ENCODE peak calls at places on chromosomes 12 and 14, in ten cellular contexts. X is lower lobe of right lung; W is right cardiac atrium; F is K562; U is CD4-positive, alpha-beta T cell; A is suprapubic skin; K is transverse colon; M is uterus; D is fibroblast of lung; H is vagina. S is an unnamed sample.

GRCh38 chr12:118145113-118145797 is 9.3 kb downstream of the PEBP1 start:
- DNase-seq in X (no peak), W (no peak), F (no peak), U (no peak), A (no peak), K (no peak), M (no peak), D (no peak), H (no peak), S (no peak)

GRCh38 chr12:105823810-105824209 is 314.9 kb downstream of the NUAK1 start:
- DNase-seq in X (no peak), W (no peak), F (no peak), U (no peak), A (no peak), K (no peak), M (no peak), D (no peak), H (no peak), S (no peak)

GRCh38 chr12:93378373-93379310 is 917 bp downstream of the NUDT4 start:
- DNase-seq in X (peak; percentile 66), W (peak; percentile 72), F (peak; percentile 60), U (peak; percentile 50), A (peak; percentile 79), K (peak; percentile 46), M (peak; percentile 34), D (peak; percentile 83), H (no peak), S (no peak)

GRCh38 chr12:67161322-67161918 is 107.7 kb upstream of the CAND1 start:
- DNase-seq in X (no peak), W (peak; percentile 18), F (peak; percentile 19), U (peak; percentile 24), A (no peak), K (peak; percentile 39), M (no peak), D (peak; percentile 29), H (no peak), S (no peak)

GRCh38 chr12:67593871-67594330 is 54.6 kb upstream of the DYRK2 start:
- DNase-seq in X (no peak), W (no peak), F (no peak), U (no peak), A (no peak), K (no peak), M (no peak), D (no peak), H (no peak), S (no peak)

GRCh38 chr14:54762296-54762695 is 140.3 kb downstream of the GCH1 start:
- DNase-seq in X (no peak), W (peak; percentile 52), F (peak; percentile 22), U (no peak), A (peak; percentile 53), K (no peak), M (no peak), D (peak; percentile 73), H (no peak), S (no peak)

GRCh38 chr14:67710209-67710608 is 8.5 kb downstream of the RDH12 start:
- DNase-seq in X (no peak), W (no peak), F (no peak), U (no peak), A (no peak), K (no peak), M (no peak), D (no peak), H (no peak), S (no peak)

GRCh38 chr14:38716871-38717270 is 386.2 kb downstream of the SEC23A start:
- DNase-seq in X (no peak), W (no peak), F (no peak), U (no peak), A (no peak), K (no peak), M (no peak), D (peak; percentile 13), H (no peak), S (no peak)

GRCh38 chr12:119988440-119988787 is 622 bp upstream of the BICDL1 start:
- DNase-seq in X (no peak), W (no peak), F (no peak), U (no peak), A (no peak), K (no peak), M (no peak), D (peak; percentile 60), H (no peak), S (no peak)

GRCh38 chr14:78319826-78320635 is 149.9 kb downstream of the NRXN3 start:
- DNase-seq in X (no peak), W (no peak), F (peak; percentile 24), U (no peak), A (no peak), K (no peak), M (no peak), D (no peak), H (no peak), S (no peak)

DNA sequence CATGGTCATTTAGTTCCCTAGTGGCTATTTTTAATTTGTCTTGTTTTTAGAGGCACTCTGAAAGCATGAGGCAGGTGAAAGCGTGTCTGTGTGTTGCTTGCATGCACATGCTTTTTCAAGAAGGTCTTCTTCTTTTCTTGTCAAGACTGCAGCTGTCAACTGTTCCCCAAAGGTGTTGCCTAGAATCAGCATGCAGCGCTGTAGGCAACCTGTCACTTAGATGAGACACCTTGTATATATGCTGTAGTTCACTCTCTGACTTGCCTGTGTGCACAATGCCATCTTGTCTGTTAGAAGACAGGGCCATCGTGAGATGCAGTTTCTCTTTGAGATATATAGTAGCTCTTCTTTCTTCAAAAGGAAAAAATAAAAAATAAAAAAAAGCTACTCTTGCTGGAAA is 885.7 kb downstream of the DIO2 start:
- DNase-seq in X (no peak), W (no peak), F (no peak), U (no peak), A (no peak), K (no peak), M (no peak), D (no peak), H (no peak), S (no peak)
- H3K27ac ChIP-seq in X (no peak overlapping the region), W (no peak overlapping the region), F (no peak overlapping the region), U (no peak overlapping the region), A (no peak overlapping the region), K (no peak overlapping the region), M (no peak overlapping the region), D (no peak overlapping the region), H (no peak overlapping the region), S (no peak overlapping the region)

DNA sequence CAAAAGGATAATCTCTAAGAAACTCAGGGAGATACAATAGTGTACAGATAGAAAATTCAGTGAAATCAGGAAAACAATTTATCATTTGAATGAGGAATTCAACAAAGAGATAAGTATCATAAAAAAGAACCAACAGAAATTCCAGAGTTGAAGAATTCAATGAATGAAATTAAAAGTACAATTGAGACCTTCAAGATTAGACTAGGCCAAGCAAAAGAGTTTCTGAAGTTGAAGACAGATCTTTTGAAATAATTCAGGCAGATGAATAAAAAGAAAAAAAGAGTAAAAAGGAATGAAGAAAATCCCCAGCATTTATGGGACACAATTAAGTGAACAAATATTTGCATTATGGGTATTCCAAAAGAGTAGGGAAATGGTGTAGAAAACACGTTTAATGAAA is 412.6 kb downstream of the TMEM121 start:
- DNase-seq in X (no peak), W (no peak), F (no peak), U (no peak), A (no peak), K (no peak), M (no peak), D (no peak), H (no peak), S (no peak)
- H3K9me3 ChIP-seq in X (peaks cover 29% of the 10 kb centered on the region), W (peaks cover 6% of the 10 kb centered on the region), F (no peaks in the 10 kb centered on the region), U (peaks cover 16% of the 10 kb centered on the region), A (peaks cover 24% of the 10 kb centered on the region), K (peaks cover 8% of the 10 kb centered on the region), M (no peaks in the 10 kb centered on the region), D (no peaks in the 10 kb centered on the region), H (peaks cover 7% of the 10 kb centered on the region), S (peaks cover 38% of the 10 kb centered on the region)

DNA sequence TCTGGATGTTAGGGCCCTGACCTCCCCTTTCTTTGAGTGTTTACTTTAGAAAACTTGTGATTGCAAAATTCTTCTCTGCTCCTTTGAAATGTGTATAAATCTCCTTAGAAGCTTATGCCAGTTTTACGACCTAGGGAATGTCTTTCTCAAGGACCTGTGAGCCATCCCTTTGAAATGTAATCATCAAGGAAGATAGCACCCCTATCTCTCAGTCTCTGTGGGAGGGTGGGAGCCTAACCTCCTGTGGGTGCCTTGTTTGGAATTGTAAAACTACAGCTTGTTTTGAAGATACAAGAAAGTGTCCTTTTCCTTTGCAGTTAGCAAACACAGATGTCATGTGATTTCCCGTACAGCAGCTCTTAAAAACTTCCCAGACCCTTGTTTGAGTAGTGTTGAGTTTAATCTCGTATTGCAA is 3.3 kb downstream of the OR10AD1 start:
- DNase-seq in X (no peak), W (no peak), F (no peak), U (peak; percentile 17), A (no peak), K (no peak), M (peak; percentile 81), D (no peak), H (no peak), S (no peak)
- H3K27ac ChIP-seq in X (peak overlapping the region; percentile 100), W (peak overlapping the region; percentile 67), F (peak overlapping the region; percentile 3), U (peak overlapping the region; percentile 96), A (no peak overlapping the region), K (peak overlapping the region; percentile 95), M (peak overlapping the region; percentile 99), D (no peak overlapping the region), H (peak overlapping the region; percentile 94), S (peak overlapping the region; percentile 96)

GRCh38 chr14:29820785-29821184 is 106.9 kb downstream of the PRKD1 start:
- DNase-seq in X (no peak), W (no peak), F (no peak), U (no peak), A (no peak), K (no peak), M (no peak), D (no peak), H (no peak), S (no peak)

GRCh38 chr14:29817767-29818166 is 109.9 kb downstream of the PRKD1 start:
- DNase-seq in X (no peak), W (no peak), F (no peak), U (no peak), A (no peak), K (no peak), M (no peak), D (no peak), H (no peak), S (no peak)

GRCh38 chr14:29822430-29822709 is 105.3 kb downstream of the PRKD1 start:
- DNase-seq in X (no peak), W (no peak), F (no peak), U (no peak), A (no peak), K (no peak), M (no peak), D (no peak), H (no peak), S (no peak)

DNA sequence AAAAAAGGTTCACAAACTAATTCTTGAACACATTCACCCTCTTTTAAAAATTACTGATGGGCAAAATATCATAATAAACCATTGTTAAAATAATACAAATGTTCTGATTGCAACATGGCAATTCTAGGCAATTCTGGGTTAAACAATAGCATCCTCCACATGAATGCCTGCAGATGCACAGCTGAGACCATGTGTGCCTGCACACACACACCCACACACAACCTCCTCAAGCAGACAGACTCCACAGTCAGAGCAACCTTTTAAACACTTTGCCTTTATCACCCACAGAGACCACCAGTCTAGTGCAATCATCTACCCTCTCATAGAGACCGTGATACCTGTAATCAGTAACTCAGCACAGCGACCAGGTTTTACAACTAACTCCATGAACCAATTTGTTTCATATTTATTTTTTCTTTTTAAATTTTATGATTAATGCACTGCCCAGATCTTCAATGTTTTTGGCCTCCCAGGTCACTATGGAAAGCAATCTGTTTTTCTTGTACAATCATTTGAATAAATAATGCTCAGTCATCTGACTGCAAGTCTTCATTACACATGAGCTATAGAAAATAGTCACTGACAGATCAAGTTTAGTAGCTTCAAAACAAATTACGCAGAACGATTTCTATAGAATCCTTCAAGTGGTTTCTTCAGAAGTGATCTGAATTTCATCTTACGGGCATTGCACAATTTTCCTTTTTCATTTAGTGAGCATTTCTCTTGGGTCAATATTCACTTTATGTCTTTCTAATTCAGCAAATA is 105.8 kb downstream of the PRKD1 start:
- DNase-seq in X (no peak), W (no peak), F (no peak), U (no peak), A (no peak), K (no peak), M (no peak), D (no peak), H (no peak), S (no peak)
- H3K9me3 ChIP-seq in X (no peaks in the 10 kb centered on the region), W (no peaks in the 10 kb centered on the region), F (no peaks in the 10 kb centered on the region), U (no peaks in the 10 kb centered on the region), A (no peaks in the 10 kb centered on the region), K (no peaks in the 10 kb centered on the region), M (no peaks in the 10 kb centered on the region), D (no peaks in the 10 kb centered on the region), H (no peaks in the 10 kb centered on the region), S (no peaks in the 10 kb centered on the region)

S was measured in heart left ventricle.